ENCODE peak calls at places on chromosomes 1 and 21, in nine cellular contexts. S is uterus; M is HFF-Myc; A is CD4-positive, alpha-beta T cell; T is cardiac muscle cell; C is aorta; J is AG08396; K is stimulated activated CD4-positive, alpha-beta T cell treated with anti-CD3 and anti-CD28 coated beads, Interleukin-1b, Interleukin-23, amount 100 ng/mL, for 48 hours; Y is WERI-Rb-1. U is an unnamed sample.

GRCh38 chr1:44536357-44536756 is 131.3 kb downstream of the RNF220 start:
- DNase-seq in S (no peak), M (no peak), A (no peak), T (no peak), C (no peak), J (no peak), K (no peak), Y (no peak), U (no peak)

GRCh38 chr1:196887515-196888239 is at the start of gene CFHR4:
- DNase-seq in S (no peak), M (no peak), A (no peak), T (no peak), C (no peak), J (no peak), K (no peak), Y (no peak), U (no peak)

GRCh38 chr1:178057863-178058576 is 35.9 kb upstream of the RASAL2 start:
- DNase-seq in S (peak), M (no peak), A (no peak), T (peak), C (no peak), J (no peak), K (no peak), Y (no peak), U (no peak)

GRCh38 chr1:231611111-231611510 is 15.5 kb upstream of the DISC1 start:
- DNase-seq in S (no peak), M (no peak), A (no peak), T (no peak), C (no peak), J (no peak), K (no peak), Y (no peak), U (no peak)

GRCh38 chr1:112990271-112990670 is 34.3 kb upstream of the SLC16A1 start:
- DNase-seq in S (no peak), M (no peak), A (no peak), T (no peak), C (no peak), J (no peak), K (no peak), Y (no peak), U (no peak)

GRCh38 chr1:226643167-226643566 is 94.6 kb downstream of the STUM start:
- DNase-seq in S (peak), M (peak), A (peak), T (peak), C (peak), J (peak), K (peak), Y (no peak), U (no peak)

GRCh38 chr1:100597784-100598183 is 59.8 kb downstream of the GPR88 start:
- DNase-seq in S (no peak), M (no peak), A (no peak), T (peak), C (no peak), J (no peak), K (no peak), Y (no peak), U (no peak)

GRCh38 chr1:90370696-90371095 is 346.4 kb downstream of the BARHL2 start:
- DNase-seq in S (no peak), M (no peak), A (no peak), T (no peak), C (no peak), J (no peak), K (no peak), Y (no peak), U (no peak)

GRCh38 chr1:21624577-21625389 is 44.4 kb downstream of the RAP1GAP start:
- DNase-seq in S (no peak), M (peak), A (no peak), T (peak), C (no peak), J (no peak), K (no peak), Y (no peak), U (no peak)

GRCh38 chr21:41488080-41488479 is 19.9 kb downstream of the TMPRSS2 start:
- DNase-seq in S (no peak), M (no peak), A (no peak), T (no peak), C (no peak), J (no peak), K (no peak), Y (no peak), U (no peak)

GRCh38 chr1:175155936-175156335 is 36.6 kb downstream of the KIAA0040 start:
- DNase-seq in S (no peak), M (no peak), A (no peak), T (no peak), C (no peak), J (no peak), K (no peak), Y (no peak), U (no peak)

GRCh38 chr1:27634166-27634981 is 611 bp downstream of the FGR start:
- DNase-seq in S (no peak), M (no peak), A (peak), T (peak), C (peak), J (peak), K (peak), Y (no peak), U (no peak)

GRCh38 chr1:212477014-212477679 is 44.4 kb downstream of the NENF start:
- DNase-seq in S (peak), M (peak), A (peak), T (peak), C (peak), J (peak), K (peak), Y (peak), U (no peak)

GRCh38 chr1:208137144-208137682 is 107.0 kb downstream of the PLXNA2 start:
- DNase-seq in S (no peak), M (peak), A (no peak), T (peak), C (no peak), J (no peak), K (no peak), Y (no peak), U (no peak)

GRCh38 chr1:169943963-169944526 is 50.3 kb upstream of the SCYL3 start:
- DNase-seq in S (no peak), M (no peak), A (no peak), T (no peak), C (no peak), J (no peak), K (no peak), Y (no peak), U (no peak)

GRCh38 chr1:32307313-32307712 is 15.4 kb downstream of the HDAC1 start:
- DNase-seq in S (no peak), M (no peak), A (no peak), T (peak), C (no peak), J (no peak), K (no peak), Y (no peak), U (no peak)

GRCh38 chr1:23394176-23394575 is 24.5 kb upstream of the ZNF436 start:
- DNase-seq in S (peak), M (peak), A (no peak), T (peak), C (no peak), J (peak), K (no peak), Y (no peak), U (no peak)

GRCh38 chr1:33042836-33043235 is 6.2 kb upstream of the AK2 start:
- DNase-seq in S (no peak), M (no peak), A (no peak), T (no peak), C (no peak), J (no peak), K (no peak), Y (no peak), U (no peak)

GRCh38 chr1:197664391-197664790 is 110.9 kb downstream of the DENND1B start:
- DNase-seq in S (no peak), M (no peak), A (no peak), T (no peak), C (no peak), J (no peak), K (no peak), Y (no peak), U (no peak)

GRCh38 chr1:59707216-59707615 is 107.5 kb upstream of the HOOK1 start:
- DNase-seq in S (peak), M (peak), A (no peak), T (peak), C (peak), J (peak), K (no peak), Y (no peak), U (no peak)

GRCh38 chr1:220007438-220007837 is 38.9 kb downstream of the EPRS1 start:
- DNase-seq in S (no peak), M (no peak), A (no peak), T (no peak), C (no peak), J (peak), K (no peak), Y (no peak), U (no peak)

GRCh38 chr1:215603319-215603718 is 36.2 kb downstream of the KCTD3 start:
- DNase-seq in S (no peak), M (no peak), A (no peak), T (no peak), C (no peak), J (no peak), K (no peak), Y (no peak), U (no peak)

GRCh38 chr1:201376464-201377374 is 761 bp downstream of the TNNT2 start:
- DNase-seq in S (no peak), M (peak), A (no peak), T (peak), C (no peak), J (peak), K (peak), Y (peak), U (no peak)

GRCh38 chr1:50829010-50829958 is 130.8 kb downstream of the FAF1 start:
- DNase-seq in S (no peak), M (no peak), A (no peak), T (peak), C (no peak), J (no peak), K (no peak), Y (no peak), U (no peak)

GRCh38 chr1:116759636-116760035 is 5.4 kb downstream of the CD2 start:
- DNase-seq in S (no peak), M (no peak), A (no peak), T (no peak), C (no peak), J (no peak), K (no peak), Y (no peak), U (no peak)

GRCh38 chr1:228273720-228274451 is 66.0 kb downstream of the OBSCN start:
- DNase-seq in S (no peak), M (no peak), A (no peak), T (no peak), C (no peak), J (no peak), K (no peak), Y (no peak), U (peak)

GRCh38 chr1:68590473-68590872 is 93.6 kb upstream of the DEPDC1 start:
- DNase-seq in S (no peak), M (no peak), A (no peak), T (no peak), C (no peak), J (no peak), K (no peak), Y (no peak), U (no peak)

GRCh38 chr1:91764471-91765115 is 121.4 kb downstream of the TGFBR3 start:
- DNase-seq in S (no peak), M (no peak), A (no peak), T (no peak), C (no peak), J (no peak), K (no peak), Y (peak), U (no peak)

GRCh38 chr1:48026275-48026674 is 29.1 kb upstream of the TRABD2B start:
- DNase-seq in S (no peak), M (no peak), A (no peak), T (peak), C (no peak), J (no peak), K (no peak), Y (no peak), U (no peak)

GRCh38 chr1:81574365-81574764 is 226.4 kb upstream of the ADGRL2 start:
- DNase-seq in S (no peak), M (no peak), A (no peak), T (no peak), C (no peak), J (no peak), K (no peak), Y (no peak), U (no peak)

GRCh38 chr21:41715649-41716321 is 51.1 kb downstream of the RIPK4 start:
- DNase-seq in S (no peak), M (no peak), A (no peak), T (no peak), C (peak), J (no peak), K (no peak), Y (no peak), U (no peak)

GRCh38 chr1:86245566-86246190 is 89.1 kb upstream of the COL24A1 start:
- DNase-seq in S (no peak), M (no peak), A (no peak), T (no peak), C (no peak), J (no peak), K (no peak), Y (no peak), U (no peak)

GRCh38 chr1:155892801-155893200 is 18.3 kb downstream of the RIT1 start:
- DNase-seq in S (no peak), M (peak), A (no peak), T (peak), C (no peak), J (peak), K (no peak), Y (no peak), U (no peak)

GRCh38 chr1:196535727-196536126 is 72.5 kb downstream of the KCNT2 start:
- DNase-seq in S (no peak), M (peak), A (no peak), T (peak), C (no peak), J (no peak), K (no peak), Y (peak), U (peak)

GRCh38 chr1:232196042-232196441 is 433.9 kb downstream of the SIPA1L2 start:
- DNase-seq in S (no peak), M (no peak), A (no peak), T (no peak), C (no peak), J (no peak), K (no peak), Y (no peak), U (no peak)

U was measured in type B pancreatic cell.